ENCODE peak calls at places on chromosomes 12 and 14, in six cellular contexts. N is fibroblast of mammary gland, P is NCI-H2081, O is amniotic stem cell, Z is right cardiac atrium, D is gastrocnemius medialis. W is an unnamed sample.

GRCh38 chr12:129762436-129762835 is 141.4 kb downstream of the TMEM132D start:
- DNase-seq in N (no peak), P (no peak), O (no peak), Z (no peak), D (no peak), W (no peak)

GRCh38 chr12:26117321-26117720 is 7.5 kb downstream of the BHLHE41 start:
- DNase-seq in N (no peak), P (no peak), O (no peak), Z (no peak), D (no peak), W (no peak)

GRCh38 chr12:11927311-11927935 is 143.3 kb upstream of the BCL2L14 start:
- DNase-seq in N (no peak), P (no peak), O (no peak), Z (no peak), D (no peak), W (no peak)

GRCh38 chr14:100617715-100618693 is 30.8 kb upstream of the BEGAIN start:
- DNase-seq in N (no peak), P (no peak), O (no peak), Z (peak; percentile 73), D (no peak), W (no peak)

GRCh38 chr12:68568878-68569569 is 41.7 kb upstream of the RAP1B start:
- DNase-seq in N (no peak), P (peak; percentile 7), O (no peak), Z (no peak), D (no peak), W (peak; percentile 91)

GRCh38 chr14:94548999-94549985 is 11.9 kb upstream of the SERPINA4 start:
- DNase-seq in N (peak; percentile 49), P (peak; percentile 24), O (no peak), Z (peak; percentile 55), D (no peak), W (peak; percentile 31)

GRCh38 chr12:53006810-53007742 is 820 bp downstream of the EIF4B start:
- DNase-seq in N (peak; percentile 60), P (peak; percentile 77), O (peak; percentile 45), Z (peak; percentile 81), D (peak; percentile 70), W (peak; percentile 90)

GRCh38 chr12:106645074-106645421 is 62.2 kb downstream of the RFX4 start:
- DNase-seq in N (peak; percentile 7), P (peak; percentile 69), O (no peak), Z (peak; percentile 65), D (peak; percentile 41), W (no peak)

GRCh38 chr14:100786820-100787219 is 39.1 kb upstream of the MEG3 start:
- DNase-seq in N (no peak), P (no peak), O (no peak), Z (no peak), D (no peak), W (no peak)

GRCh38 chr12:76260390-76260748 is 87.8 kb downstream of the BBS10 start:
- DNase-seq in N (peak; percentile 87), P (no peak), O (no peak), Z (no peak), D (peak; percentile 47), W (no peak)

GRCh38 chr12:7934560-7935463 is 1.2 kb downstream of the SLC2A3 start:
- DNase-seq in N (no peak), P (no peak), O (no peak), Z (no peak), D (no peak), W (no peak)

W was measured in DMS53.